ENCODE peak calls at places on chromosome 15, in nine cellular contexts. G, J, X, V, Z, M, A, D and N are unnamed samples.
A peak's percentile ranks its signal among the peaks of the same experiment; 100 is the strongest.

GRCh38 chr15:80780416-80781221 is 1.4 kb downstream of the CEMIP start:
- DNase-seq in G (peak; percentile 81), J (no peak), X (no peak), V (peak; percentile 92), Z (no peak), M (peak; percentile 57), A (peak; percentile 48), D (peak; percentile 28), N (no peak)

GRCh38 chr15:74845581-74845980 is 2.6 kb upstream of the ULK3 start:
- DNase-seq in G (no peak), J (peak; percentile 36), X (no peak), V (no peak), Z (no peak), M (no peak), A (no peak), D (no peak), N (no peak)

GRCh38 chr15:99613887-99614642 is 48.3 kb downstream of the MEF2A start:
- DNase-seq in G (no peak), J (no peak), X (no peak), V (no peak), Z (no peak), M (no peak), A (no peak), D (no peak), N (no peak)

GRCh38 chr15:57485869-57486268 is 105.8 kb upstream of the MYZAP start:
- DNase-seq in G (peak; percentile 98), J (no peak), X (no peak), V (no peak), Z (no peak), M (peak; percentile 95), A (no peak), D (peak; percentile 78), N (no peak)

GRCh38 chr15:69939513-69940440 is 157.9 kb downstream of the TLE3 start:
- DNase-seq in G (peak; percentile 78), J (no peak), X (no peak), V (peak; percentile 80), Z (no peak), M (no peak), A (no peak), D (no peak), N (no peak)

GRCh38 chr15:68725736-68726135 is 95.0 kb downstream of the ANP32A start:
- DNase-seq in G (peak; percentile 19), J (no peak), X (no peak), V (no peak), Z (no peak), M (no peak), A (no peak), D (no peak), N (no peak)

GRCh38 chr15:70794596-70795310 is 31.4 kb upstream of the UACA start:
- DNase-seq in G (no peak), J (no peak), X (no peak), V (no peak), Z (no peak), M (no peak), A (no peak), D (peak; percentile 94), N (no peak)

GRCh38 chr15:45773149-45773548 is 138.3 kb downstream of the SQOR start:
- DNase-seq in G (no peak), J (no peak), X (no peak), V (no peak), Z (no peak), M (no peak), A (no peak), D (no peak), N (no peak)

GRCh38 chr15:96273317-96274086 is 57.0 kb upstream of the NR2F2 start:
- DNase-seq in G (peak; percentile 27), J (no peak), X (no peak), V (no peak), Z (no peak), M (peak; percentile 52), A (no peak), D (peak; percentile 100), N (no peak)

GRCh38 chr15:48992545-48992944 is 28.8 kb upstream of the SHC4 start:
- DNase-seq in G (no peak), J (no peak), X (no peak), V (no peak), Z (no peak), M (no peak), A (no peak), D (no peak), N (no peak)

GRCh38 chr15:66701422-66702034 is 508 bp upstream of the SMAD6 start:
- DNase-seq in G (peak; percentile 78), J (peak; percentile 47), X (no peak), V (peak; percentile 77), Z (no peak), M (peak; percentile 70), A (peak; percentile 30), D (peak; percentile 38), N (peak; percentile 34)

DNA sequence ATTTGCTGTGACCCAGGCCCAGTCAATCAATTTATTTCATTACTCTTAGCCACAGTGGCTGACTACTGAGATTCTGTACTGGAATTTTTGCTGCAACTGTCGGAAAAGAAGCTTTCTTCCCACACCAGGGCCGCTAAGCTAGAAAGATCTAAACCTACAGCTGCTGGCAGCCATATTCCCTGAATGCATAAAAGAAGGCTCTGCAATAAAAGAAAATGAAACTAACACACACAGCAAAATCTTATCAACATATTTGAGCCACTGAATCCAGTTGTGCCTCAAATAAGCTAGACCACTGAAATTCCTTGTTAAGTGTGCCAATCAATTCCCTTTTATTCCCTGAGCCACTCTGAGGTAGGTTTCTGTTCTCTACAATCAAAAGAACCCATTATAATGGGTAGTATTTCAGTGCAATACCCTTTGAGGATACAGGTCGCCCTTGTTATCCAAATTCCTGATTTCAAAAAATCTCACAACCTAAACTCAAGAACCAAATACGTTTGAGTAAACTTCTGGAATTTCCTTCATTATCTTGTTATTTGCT is 60.3 kb downstream of the MYO9A start:
- DNase-seq in G (no peak), J (no peak), X (no peak), V (peak; percentile 9), Z (no peak), M (no peak), A (no peak), D (no peak), N (no peak)
- H3K27ac ChIP-seq in G (no peak overlapping the region), J (no peak overlapping the region), X (no peak overlapping the region), V (peak overlapping the region; percentile 38), Z (no peak overlapping the region), M (no peak overlapping the region), A (no peak overlapping the region), D (no peak overlapping the region), N (no peak overlapping the region)

DNA sequence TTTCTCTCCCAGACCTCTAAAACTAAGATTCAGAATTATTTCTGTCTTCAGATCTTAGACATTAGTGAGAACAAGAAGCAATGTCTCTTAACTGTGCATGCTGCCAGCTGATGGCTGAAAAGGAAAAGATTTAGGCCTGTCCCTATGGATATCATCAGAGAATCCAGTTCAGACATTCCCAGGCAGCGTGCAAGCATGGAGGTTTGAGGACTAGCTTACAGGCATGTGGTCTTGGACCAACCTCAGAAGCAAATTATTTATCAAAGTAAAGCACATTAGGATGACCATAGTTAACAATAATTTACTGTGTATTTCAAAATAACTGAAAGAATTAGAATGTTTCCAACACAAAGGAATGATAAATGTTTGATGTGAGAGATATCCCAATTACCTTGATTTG is 109.1 kb upstream of the THBS1 start:
- DNase-seq in G (no peak), J (no peak), X (no peak), V (no peak), Z (no peak), M (no peak), A (no peak), D (no peak), N (no peak)
- H3K27ac ChIP-seq in G (no peak overlapping the region), J (no peak overlapping the region), X (peak overlapping the region; percentile 76), V (no peak overlapping the region), Z (no peak overlapping the region), M (no peak overlapping the region), A (no peak overlapping the region), D (no peak overlapping the region), N (no peak overlapping the region)

GRCh38 chr15:64574220-64574994 is 114.0 kb downstream of the ZNF609 start:
- DNase-seq in G (no peak), J (no peak), X (no peak), V (no peak), Z (no peak), M (peak; percentile 25), A (no peak), D (peak; percentile 33), N (no peak)

GRCh38 chr15:64568765-64569164 is 108.4 kb downstream of the ZNF609 start:
- DNase-seq in G (no peak), J (no peak), X (no peak), V (no peak), Z (no peak), M (no peak), A (no peak), D (no peak), N (no peak)

GRCh38 chr15:64566629-64567427 is 106.5 kb downstream of the ZNF609 start:
- DNase-seq in G (peak; percentile 50), J (no peak), X (no peak), V (no peak), Z (no peak), M (no peak), A (no peak), D (no peak), N (no peak)

GRCh38 chr15:64572856-64573255 is 112.5 kb downstream of the ZNF609 start:
- DNase-seq in G (no peak), J (no peak), X (no peak), V (no peak), Z (no peak), M (no peak), A (no peak), D (no peak), N (no peak)

DNA sequence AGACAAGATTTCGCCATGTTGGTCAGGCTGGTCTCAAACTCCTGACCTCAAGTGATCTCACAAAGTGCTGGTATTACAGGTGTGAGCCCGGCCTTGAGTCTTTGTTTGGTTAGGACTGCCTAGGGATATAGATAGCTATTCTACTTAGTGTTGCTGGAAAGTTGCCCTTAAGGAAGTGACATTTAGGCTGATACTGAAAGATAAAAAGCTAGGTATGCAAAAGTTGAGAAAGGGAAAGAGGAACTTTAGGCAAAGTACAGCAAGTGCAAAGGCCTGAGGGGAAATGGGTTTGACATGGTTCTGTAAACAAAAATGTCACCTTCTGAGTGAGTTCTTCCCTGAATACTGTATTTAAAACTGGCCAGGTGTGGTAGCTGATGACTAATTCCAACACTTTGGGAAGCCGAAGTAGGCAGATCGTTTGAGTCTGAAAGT is 111.5 kb downstream of the ZNF609 start:
- DNase-seq in G (peak; percentile 52), J (no peak), X (no peak), V (no peak), Z (no peak), M (no peak), A (no peak), D (no peak), N (no peak)
- H3K27ac ChIP-seq in G (no peak overlapping the region), J (no peak overlapping the region), X (no peak overlapping the region), V (no peak overlapping the region), Z (no peak overlapping the region), M (no peak overlapping the region), A (no peak overlapping the region), D (no peak overlapping the region), N (no peak overlapping the region)

DNA sequence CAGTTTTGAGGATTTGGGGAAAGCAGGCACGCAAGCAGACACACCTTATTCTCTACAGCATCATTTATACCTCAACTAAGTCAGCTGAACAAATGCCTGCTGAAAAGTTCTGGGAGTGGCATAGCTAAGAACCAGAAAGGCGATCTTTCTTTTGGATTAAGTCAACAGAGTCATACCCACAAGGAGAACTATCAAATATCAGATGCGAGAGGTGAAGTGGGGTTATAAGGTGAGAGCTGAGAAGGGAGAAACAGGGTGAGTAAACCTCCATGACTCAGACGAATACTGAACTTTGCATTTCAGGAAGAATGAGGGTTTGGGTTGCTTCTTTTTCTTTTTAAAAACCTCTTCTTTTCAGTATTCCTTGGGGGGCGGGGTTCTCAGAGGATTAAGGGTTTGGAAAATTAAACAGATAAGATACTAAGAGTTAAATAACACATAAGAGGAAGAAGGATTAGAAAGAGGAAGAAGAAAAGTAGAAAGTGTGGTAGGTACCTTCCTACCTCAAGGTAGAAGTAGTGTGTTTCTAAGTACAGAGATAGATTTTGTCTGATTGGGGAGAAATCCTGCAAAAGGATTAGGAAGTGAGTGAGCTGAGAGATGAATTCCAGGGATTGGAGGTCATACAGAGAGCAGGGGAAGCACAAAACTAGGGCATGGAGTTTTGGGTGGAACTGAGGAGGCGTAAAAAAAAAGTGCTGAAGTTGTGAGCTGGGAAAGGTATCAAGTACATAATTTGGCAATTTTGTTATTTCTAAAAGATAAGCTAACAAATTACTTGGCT is 41.3 kb upstream of the ICE2 start:
- DNase-seq in G (peak; percentile 74), J (no peak), X (no peak), V (no peak), Z (no peak), M (no peak), A (no peak), D (no peak), N (no peak)
- H3K27ac ChIP-seq in G (no peak overlapping the region), J (peak overlapping the region; percentile 50), X (no peak overlapping the region), V (no peak overlapping the region), Z (no peak overlapping the region), M (no peak overlapping the region), A (no peak overlapping the region), D (no peak overlapping the region), N (no peak overlapping the region)